ENCODE peak calls at places on chromosome 22, in six cellular contexts. One of them, this sample, is unnamed.
A peak's percentile ranks its signal among the peaks of the same experiment; 100 is the strongest.

GRCh38 chr22:37330200-37331033 is 48.1 kb downstream of the CYTH4 start:
- DNase-seq in tibial artery: no peak
- DNase-seq in fibroblast of lung: peak; percentile 79
- DNase-seq in HL-60: no peak
- DNase-seq in adrenal gland: no peak
- DNase-seq in pancreas: peak; percentile 74
- DNase-seq in this sample: peak; percentile 49

GRCh38 chr22:27949421-27949820 is 30.4 kb upstream of the PITPNB start:
- DNase-seq in HL-60: peak; percentile 0
- DNase-seq in adrenal gland: no peak
- DNase-seq in fibroblast of lung: no peak
- DNase-seq in pancreas: no peak
- DNase-seq in tibial artery: no peak
- DNase-seq in this sample: no peak

GRCh38 chr22:30245181-30245984 is 1.2 kb downstream of the LIF start:
- DNase-seq in adrenal gland: no peak
- DNase-seq in fibroblast of lung: peak; percentile 36
- DNase-seq in tibial artery: no peak
- DNase-seq in HL-60: no peak
- DNase-seq in pancreas: no peak
- DNase-seq in this sample: no peak

GRCh38 chr22:39179841-39180335 is 27.4 kb upstream of the CBX7 start:
- DNase-seq in tibial artery: peak; percentile 37
- DNase-seq in pancreas: no peak
- DNase-seq in fibroblast of lung: no peak
- DNase-seq in HL-60: no peak
- DNase-seq in adrenal gland: no peak
- DNase-seq in this sample: no peak

GRCh38 chr22:37221424-37222336 is 9.4 kb upstream of the SSTR3 start:
- DNase-seq in pancreas: peak; percentile 6
- DNase-seq in adrenal gland: no peak
- DNase-seq in tibial artery: no peak
- DNase-seq in HL-60: no peak
- DNase-seq in fibroblast of lung: no peak
- DNase-seq in this sample: no peak

GRCh38 chr22:35648066-35649025 is at the start of gene APOL6:
- DNase-seq in HL-60: no peak
- DNase-seq in pancreas: no peak
- DNase-seq in adrenal gland: peak; percentile 48
- DNase-seq in fibroblast of lung: peak; percentile 92
- DNase-seq in tibial artery: no peak
- DNase-seq in this sample: peak; percentile 72

GRCh38 chr22:46075764-46076531 is 74.4 kb upstream of the PPARA start:
- DNase-seq in tibial artery: peak; percentile 63
- DNase-seq in HL-60: no peak
- DNase-seq in pancreas: peak; percentile 50
- DNase-seq in fibroblast of lung: no peak
- DNase-seq in adrenal gland: no peak
- DNase-seq in this sample: no peak

GRCh38 chr22:46391486-46392136 is 56.1 kb downstream of the TRMU start:
- DNase-seq in pancreas: peak; percentile 83
- DNase-seq in HL-60: no peak
- DNase-seq in tibial artery: no peak
- DNase-seq in adrenal gland: no peak
- DNase-seq in fibroblast of lung: no peak
- DNase-seq in this sample: no peak

GRCh38 chr22:46230262-46230901 is 19.7 kb downstream of the CDPF1 start:
- DNase-seq in adrenal gland: no peak
- DNase-seq in HL-60: no peak
- DNase-seq in fibroblast of lung: no peak
- DNase-seq in pancreas: no peak
- DNase-seq in tibial artery: peak; percentile 7
- DNase-seq in this sample: no peak

GRCh38 chr22:31241936-31242335 is 29.8 kb downstream of the LIMK2 start:
- DNase-seq in fibroblast of lung: no peak
- DNase-seq in HL-60: no peak
- DNase-seq in pancreas: no peak
- DNase-seq in adrenal gland: no peak
- DNase-seq in tibial artery: no peak
- DNase-seq in this sample: no peak

DNA sequence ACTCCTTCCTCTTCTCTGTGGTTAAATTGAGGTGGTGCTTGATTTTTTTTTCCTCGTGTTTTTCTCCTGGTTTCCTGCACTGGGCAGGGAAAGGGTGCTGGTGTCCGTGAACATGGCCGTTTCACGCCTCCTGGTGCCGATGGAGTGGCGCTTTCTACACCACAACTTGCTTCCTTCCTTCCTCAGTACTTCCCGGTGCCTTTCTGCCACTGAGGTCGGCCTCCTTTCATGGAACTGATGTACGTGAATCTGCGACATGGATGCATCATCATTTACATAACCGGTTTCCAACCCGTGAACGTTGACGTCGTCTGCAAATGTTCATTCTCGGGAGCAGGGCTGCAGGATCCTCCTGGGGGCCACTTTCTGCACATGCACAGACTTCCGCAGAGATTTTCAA is 474.5 kb downstream of the BRD1 start:
- DNase-seq in HL-60: no peak
- DNase-seq in fibroblast of lung: no peak
- DNase-seq in tibial artery: no peak
- DNase-seq in adrenal gland: no peak
- DNase-seq in pancreas: no peak
- DNase-seq in this sample: no peak
- H3K27me3 ChIP-seq in HL-60: peaks cover 2% of the 10 kb centered on the region
- H3K27me3 ChIP-seq in fibroblast of lung: no peaks in the 10 kb centered on the region
- H3K27me3 ChIP-seq in tibial artery: peaks cover 29% of the 10 kb centered on the region
- H3K27me3 ChIP-seq in adrenal gland: no peaks in the 10 kb centered on the region
- H3K27me3 ChIP-seq in pancreas: peaks cover 13% of the 10 kb centered on the region
- H3K27me3 ChIP-seq in this sample: no peaks in the 10 kb centered on the region

GRCh38 chr22:19822301-19823117 is 32.2 kb downstream of the GNB1L start:
- DNase-seq in tibial artery: peak; percentile 35
- DNase-seq in pancreas: no peak
- DNase-seq in fibroblast of lung: no peak
- DNase-seq in HL-60: no peak
- DNase-seq in adrenal gland: peak; percentile 10
- DNase-seq in this sample: no peak

GRCh38 chr22:19819911-19820879 is 34.5 kb downstream of the GNB1L start:
- DNase-seq in tibial artery: peak; percentile 37
- DNase-seq in HL-60: no peak
- DNase-seq in adrenal gland: no peak
- DNase-seq in fibroblast of lung: no peak
- DNase-seq in pancreas: no peak
- DNase-seq in this sample: no peak

GRCh38 chr22:19821523-19822300 is 33.0 kb downstream of the GNB1L start:
- DNase-seq in fibroblast of lung: no peak
- DNase-seq in adrenal gland: no peak
- DNase-seq in tibial artery: peak; percentile 37
- DNase-seq in pancreas: no peak
- DNase-seq in HL-60: no peak
- DNase-seq in this sample: no peak

GRCh38 chr22:19819209-19819910 is 35.3 kb downstream of the GNB1L start:
- DNase-seq in fibroblast of lung: no peak
- DNase-seq in pancreas: no peak
- DNase-seq in HL-60: no peak
- DNase-seq in adrenal gland: no peak
- DNase-seq in tibial artery: no peak
- DNase-seq in this sample: no peak

GRCh38 chr22:19820880-19821522 is 33.7 kb downstream of the GNB1L start:
- DNase-seq in HL-60: no peak
- DNase-seq in adrenal gland: peak; percentile 9
- DNase-seq in fibroblast of lung: no peak
- DNase-seq in tibial artery: peak; percentile 62
- DNase-seq in pancreas: peak; percentile 73
- DNase-seq in this sample: no peak
- TF ChIP-seq CTCF in HL-60: no peak
- TF ChIP-seq CTCF in adrenal gland: no peak
- TF ChIP-seq CTCF in fibroblast of lung: no peak
- TF ChIP-seq CTCF in tibial artery: no peak
- TF ChIP-seq CTCF in pancreas: no peak
- TF ChIP-seq CTCF in this sample: no peak

DNA sequence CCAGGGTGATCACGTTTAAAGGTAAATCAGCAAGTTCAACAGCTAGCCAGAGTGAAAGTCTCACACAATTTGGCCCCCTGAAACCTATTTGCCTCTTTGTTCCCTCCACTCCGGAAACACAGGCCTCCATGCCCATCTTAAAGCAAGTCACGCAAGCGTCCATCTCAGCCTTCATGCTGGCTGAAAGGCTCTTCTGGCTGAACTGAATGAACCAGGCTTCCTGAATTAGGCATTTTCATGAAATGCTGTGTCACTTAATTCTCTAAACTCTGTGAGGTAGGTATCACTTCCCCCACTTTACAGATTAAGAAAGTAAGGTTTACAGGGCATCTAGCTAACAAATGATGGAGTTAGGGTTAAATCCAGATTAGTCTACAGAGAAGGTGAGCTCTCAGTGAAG is 1.4 kb downstream of the SLC25A17 start:
- DNase-seq in fibroblast of lung: no peak
- DNase-seq in adrenal gland: no peak
- DNase-seq in tibial artery: no peak
- DNase-seq in HL-60: no peak
- DNase-seq in pancreas: no peak
- DNase-seq in this sample: peak; percentile 18
- H3K4me3 ChIP-seq in fibroblast of lung: peak overlapping the region; percentile 93
- H3K4me3 ChIP-seq in adrenal gland: peak overlapping the region; percentile 98
- H3K4me3 ChIP-seq in tibial artery: no peak overlapping the region
- H3K4me3 ChIP-seq in HL-60: peak overlapping the region; percentile 99
- H3K4me3 ChIP-seq in pancreas: no peak overlapping the region
- H3K4me3 ChIP-seq in this sample: peak overlapping the region; percentile 84

DNA sequence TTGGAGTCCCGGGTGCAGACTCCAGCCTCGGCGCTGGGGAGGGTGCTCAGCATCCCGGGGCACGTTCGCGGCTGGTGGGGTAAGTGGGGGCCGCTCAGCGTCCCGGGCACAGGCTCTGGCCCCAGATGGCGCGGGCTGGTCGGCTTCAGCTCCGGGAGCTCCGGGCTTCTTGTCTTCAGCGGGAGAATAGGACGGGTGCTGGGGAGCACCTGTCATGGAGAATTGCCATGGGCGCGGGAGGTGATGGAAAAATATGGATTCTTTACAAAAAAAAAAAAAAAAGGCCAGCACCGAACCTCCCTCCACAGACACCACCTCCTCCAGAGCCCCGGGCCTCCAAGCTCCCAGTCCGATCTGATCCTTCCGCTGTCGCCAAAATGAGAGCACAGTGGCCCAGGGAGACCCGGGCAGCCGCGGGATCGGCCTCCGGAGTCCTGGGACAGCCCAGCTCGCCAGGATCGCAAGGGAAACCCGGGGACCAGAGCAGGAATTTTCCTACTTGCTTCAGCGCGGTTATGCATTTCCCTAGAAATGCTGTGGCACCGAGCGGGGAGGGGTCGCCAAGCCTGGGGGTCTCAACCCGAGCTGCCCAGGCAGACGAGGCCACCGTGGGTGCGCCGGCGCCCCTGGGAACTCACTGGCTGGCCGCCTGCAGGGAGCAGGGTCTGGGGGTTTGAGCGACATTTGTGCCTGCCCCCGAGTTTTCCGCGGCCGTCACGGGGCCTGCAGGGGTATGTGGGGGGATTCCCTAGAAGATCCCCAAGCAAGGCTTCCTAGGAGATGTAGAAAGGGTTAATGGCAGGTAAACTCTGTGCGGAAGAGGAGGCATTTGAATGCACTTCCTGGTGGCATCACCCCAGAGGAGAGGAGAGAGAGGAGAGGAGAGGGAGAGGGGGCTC is 1336.9 kb downstream of the BRD1 start:
- DNase-seq in tibial artery: peak; percentile 57
- DNase-seq in fibroblast of lung: no peak
- DNase-seq in adrenal gland: no peak
- DNase-seq in HL-60: no peak
- DNase-seq in pancreas: no peak
- DNase-seq in this sample: no peak
- H3K27me3 ChIP-seq in tibial artery: peaks cover 87% of the 10 kb centered on the region
- H3K27me3 ChIP-seq in fibroblast of lung: peaks cover 8% of the 10 kb centered on the region
- H3K27me3 ChIP-seq in adrenal gland: peaks cover 33% of the 10 kb centered on the region
- H3K27me3 ChIP-seq in HL-60: peaks cover 20% of the 10 kb centered on the region
- H3K27me3 ChIP-seq in pancreas: peaks cover 9% of the 10 kb centered on the region
- H3K27me3 ChIP-seq in this sample: no peaks in the 10 kb centered on the region

GRCh38 chr22:33597274-33597985 is 322.8 kb downstream of the LARGE1 start:
- DNase-seq in tibial artery: no peak
- DNase-seq in HL-60: no peak
- DNase-seq in pancreas: no peak
- DNase-seq in fibroblast of lung: no peak
- DNase-seq in adrenal gland: peak; percentile 29
- DNase-seq in this sample: no peak
- TF ChIP-seq CTCF in tibial artery: no peak
- TF ChIP-seq CTCF in HL-60: no peak
- TF ChIP-seq CTCF in pancreas: no peak
- TF ChIP-seq CTCF in fibroblast of lung: no peak
- TF ChIP-seq CTCF in adrenal gland: no peak
- TF ChIP-seq CTCF in this sample: no peak